ENCODE peak calls at places on chromosomes 12 and 14, in eight cellular contexts. One of them, this sample, is unnamed.

GRCh38 chr12:218728-219590 is 5.0 kb upstream of the SLC6A12 start:
- DNase-seq in cardiac fibroblast: no peak
- DNase-seq in lung: no peak
- DNase-seq in cardiac muscle cell: no peak
- DNase-seq in HFFc6: no peak
- DNase-seq in mesothelial cell of epicardium: no peak
- DNase-seq in CD4-positive, alpha-beta T cell: no peak
- DNase-seq in A549: no peak
- DNase-seq in this sample: no peak

GRCh38 chr12:100026241-100026640 is 41.5 kb upstream of the ANKS1B start:
- DNase-seq in cardiac fibroblast: no peak
- DNase-seq in lung: no peak
- DNase-seq in cardiac muscle cell: no peak
- DNase-seq in HFFc6: no peak
- DNase-seq in mesothelial cell of epicardium: no peak
- DNase-seq in CD4-positive, alpha-beta T cell: no peak
- DNase-seq in A549: no peak
- DNase-seq in this sample: no peak

GRCh38 chr12:53047221-53048032 is 2.4 kb upstream of the TNS2 start:
- DNase-seq in cardiac fibroblast: peak; percentile 89
- DNase-seq in lung: peak; percentile 76
- DNase-seq in cardiac muscle cell: peak; percentile 82
- DNase-seq in HFFc6: peak; percentile 56
- DNase-seq in mesothelial cell of epicardium: no peak
- DNase-seq in CD4-positive, alpha-beta T cell: peak; percentile 45
- DNase-seq in A549: peak; percentile 83
- DNase-seq in this sample: peak; percentile 94

GRCh38 chr14:38078393-38078792 is 129.3 kb upstream of the SSTR1 start:
- DNase-seq in cardiac fibroblast: no peak
- DNase-seq in lung: peak; percentile 51
- DNase-seq in cardiac muscle cell: no peak
- DNase-seq in HFFc6: no peak
- DNase-seq in mesothelial cell of epicardium: no peak
- DNase-seq in CD4-positive, alpha-beta T cell: peak; percentile 49
- DNase-seq in A549: no peak
- DNase-seq in this sample: no peak

GRCh38 chr12:124529595-124530276 is 37.7 kb downstream of the NCOR2 start:
- DNase-seq in cardiac fibroblast: no peak
- DNase-seq in lung: no peak
- DNase-seq in cardiac muscle cell: no peak
- DNase-seq in HFFc6: no peak
- DNase-seq in mesothelial cell of epicardium: no peak
- DNase-seq in CD4-positive, alpha-beta T cell: no peak
- DNase-seq in A549: no peak
- DNase-seq in this sample: no peak

GRCh38 chr12:131511391-131511802 is 199.5 kb upstream of the SFSWAP start:
- DNase-seq in cardiac fibroblast: peak; percentile 1
- DNase-seq in lung: no peak
- DNase-seq in cardiac muscle cell: no peak
- DNase-seq in HFFc6: no peak
- DNase-seq in mesothelial cell of epicardium: no peak
- DNase-seq in CD4-positive, alpha-beta T cell: peak; percentile 10
- DNase-seq in A549: peak; percentile 14
- DNase-seq in this sample: no peak

GRCh38 chr12:40714636-40715035 is 22.4 kb downstream of the CNTN1 start:
- DNase-seq in cardiac fibroblast: no peak
- DNase-seq in lung: no peak
- DNase-seq in cardiac muscle cell: no peak
- DNase-seq in HFFc6: no peak
- DNase-seq in mesothelial cell of epicardium: no peak
- DNase-seq in CD4-positive, alpha-beta T cell: no peak
- DNase-seq in A549: no peak
- DNase-seq in this sample: no peak

GRCh38 chr12:68440068-68440581 is 108.0 kb upstream of the MDM1 start:
- DNase-seq in cardiac fibroblast: no peak
- DNase-seq in lung: no peak
- DNase-seq in cardiac muscle cell: no peak
- DNase-seq in HFFc6: peak; percentile 22
- DNase-seq in mesothelial cell of epicardium: no peak
- DNase-seq in CD4-positive, alpha-beta T cell: no peak
- DNase-seq in A549: no peak
- DNase-seq in this sample: no peak

GRCh38 chr12:92943482-92944250 is 14.6 kb upstream of the EEA1 start:
- DNase-seq in cardiac fibroblast: peak; percentile 68
- DNase-seq in lung: no peak
- DNase-seq in cardiac muscle cell: no peak
- DNase-seq in HFFc6: no peak
- DNase-seq in mesothelial cell of epicardium: no peak
- DNase-seq in CD4-positive, alpha-beta T cell: no peak
- DNase-seq in A549: no peak
- DNase-seq in this sample: no peak

GRCh38 chr12:56521590-56522371 is at the start of gene RBMS2:
- DNase-seq in cardiac fibroblast: peak; percentile 96
- DNase-seq in lung: peak; percentile 80
- DNase-seq in cardiac muscle cell: peak; percentile 91
- DNase-seq in HFFc6: peak; percentile 91
- DNase-seq in mesothelial cell of epicardium: peak; percentile 61
- DNase-seq in CD4-positive, alpha-beta T cell: peak; percentile 35
- DNase-seq in A549: peak; percentile 96
- DNase-seq in this sample: peak; percentile 88

GRCh38 chr14:96178674-96179321 is 25.8 kb upstream of the BDKRB2 start:
- DNase-seq in cardiac fibroblast: no peak
- DNase-seq in lung: no peak
- DNase-seq in cardiac muscle cell: no peak
- DNase-seq in HFFc6: no peak
- DNase-seq in mesothelial cell of epicardium: no peak
- DNase-seq in CD4-positive, alpha-beta T cell: no peak
- DNase-seq in A549: no peak
- DNase-seq in this sample: no peak

GRCh38 chr12:105946541-105946940 is 192.2 kb downstream of the NUAK1 start:
- DNase-seq in cardiac fibroblast: peak; percentile 74
- DNase-seq in lung: no peak
- DNase-seq in cardiac muscle cell: peak; percentile 12
- DNase-seq in HFFc6: no peak
- DNase-seq in mesothelial cell of epicardium: no peak
- DNase-seq in CD4-positive, alpha-beta T cell: no peak
- DNase-seq in A549: no peak
- DNase-seq in this sample: no peak

GRCh38 chr12:54631988-54632728 is 2.5 kb downstream of the LACRT start:
- DNase-seq in cardiac fibroblast: no peak
- DNase-seq in lung: no peak
- DNase-seq in cardiac muscle cell: peak; percentile 11
- DNase-seq in HFFc6: no peak
- DNase-seq in mesothelial cell of epicardium: no peak
- DNase-seq in CD4-positive, alpha-beta T cell: no peak
- DNase-seq in A549: no peak
- DNase-seq in this sample: peak; percentile 48

GRCh38 chr12:107374136-107374535 is 280.8 kb upstream of the CRY1 start:
- DNase-seq in cardiac fibroblast: no peak
- DNase-seq in lung: no peak
- DNase-seq in cardiac muscle cell: no peak
- DNase-seq in HFFc6: no peak
- DNase-seq in mesothelial cell of epicardium: no peak
- DNase-seq in CD4-positive, alpha-beta T cell: no peak
- DNase-seq in A549: no peak
- DNase-seq in this sample: no peak

DNA sequence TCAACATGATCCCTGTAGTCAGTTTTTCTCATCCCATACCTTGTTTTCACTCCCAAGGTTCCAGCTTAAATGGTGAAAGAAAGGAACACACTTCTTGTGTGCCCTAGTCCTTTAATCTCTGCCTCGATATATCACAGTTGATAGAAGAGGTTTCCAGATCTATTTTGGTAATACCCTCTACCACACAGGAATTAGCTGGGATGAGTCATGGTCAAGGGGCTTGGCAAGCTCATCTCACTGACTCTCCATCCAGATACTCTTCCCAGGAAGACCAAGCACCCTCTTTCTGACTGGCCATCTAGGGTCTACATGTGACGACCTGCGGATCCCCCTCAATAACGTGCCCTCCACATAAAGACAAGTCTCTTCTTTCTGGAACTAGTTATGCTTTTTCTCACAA is 277.9 kb downstream of the ITPR2 start:
- DNase-seq in cardiac fibroblast: peak; percentile 2
- DNase-seq in lung: no peak
- DNase-seq in cardiac muscle cell: no peak
- DNase-seq in HFFc6: no peak
- DNase-seq in mesothelial cell of epicardium: no peak
- DNase-seq in CD4-positive, alpha-beta T cell: no peak
- DNase-seq in A549: no peak
- DNase-seq in this sample: no peak
- TF ChIP-seq CTCF in cardiac fibroblast: no peak
- TF ChIP-seq CTCF in lung: no peak
- TF ChIP-seq CTCF in cardiac muscle cell: no peak
- TF ChIP-seq CTCF in HFFc6: no peak
- TF ChIP-seq CTCF in mesothelial cell of epicardium: no peak
- TF ChIP-seq CTCF in CD4-positive, alpha-beta T cell: no peak
- TF ChIP-seq CTCF in A549: no peak
- TF ChIP-seq CTCF in this sample: no peak

DNA sequence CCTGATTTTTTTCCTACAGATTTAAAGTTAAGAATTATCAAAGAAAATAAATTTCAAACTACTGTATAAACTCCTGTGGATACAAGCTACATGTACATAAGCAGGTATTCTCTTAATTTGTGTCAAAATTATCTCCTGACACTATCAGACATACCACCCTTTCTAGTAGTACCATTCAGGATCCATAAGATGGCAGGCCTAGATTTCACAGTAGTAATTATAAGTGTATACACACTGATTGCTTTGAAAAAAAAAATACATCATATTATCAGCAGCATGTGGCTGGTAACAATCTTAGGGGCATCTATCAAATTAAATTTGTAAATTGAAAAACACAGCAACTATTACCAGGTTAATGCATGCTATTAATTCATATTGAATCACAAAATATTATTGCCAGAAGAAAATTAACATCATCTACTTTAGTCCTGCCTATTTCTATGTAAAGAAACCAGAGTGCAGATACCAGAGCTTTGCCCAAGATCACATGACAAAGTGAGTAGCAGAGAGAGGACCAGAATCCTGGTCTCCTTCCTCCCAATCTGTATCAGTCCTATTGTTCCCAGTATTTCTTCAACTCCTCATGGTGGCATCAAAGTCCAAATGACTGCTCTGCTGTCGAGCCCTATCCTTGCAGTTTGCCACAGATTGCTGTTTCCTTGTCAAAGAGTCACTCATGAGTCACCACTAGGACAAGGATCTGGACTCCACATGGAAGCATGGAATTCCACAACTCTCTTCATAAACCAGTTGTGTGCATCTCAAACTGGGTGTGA is 27.7 kb upstream of the CALM1 start:
- DNase-seq in cardiac fibroblast: no peak
- DNase-seq in lung: no peak
- DNase-seq in cardiac muscle cell: no peak
- DNase-seq in HFFc6: peak; percentile 51
- DNase-seq in mesothelial cell of epicardium: no peak
- DNase-seq in CD4-positive, alpha-beta T cell: no peak
- DNase-seq in A549: peak; percentile 58
- DNase-seq in this sample: no peak
- TF ChIP-seq CTCF in cardiac fibroblast: no peak
- TF ChIP-seq CTCF in lung: no peak
- TF ChIP-seq CTCF in cardiac muscle cell: no peak
- TF ChIP-seq CTCF in HFFc6: no peak
- TF ChIP-seq CTCF in mesothelial cell of epicardium: no peak
- TF ChIP-seq CTCF in CD4-positive, alpha-beta T cell: peak; percentile 74
- TF ChIP-seq CTCF in A549: peak; percentile 6
- TF ChIP-seq CTCF in this sample: peak; percentile 9

GRCh38 chr12:123396543-123396942 is 12.6 kb downstream of the KMT5A start:
- DNase-seq in cardiac fibroblast: no peak
- DNase-seq in lung: no peak
- DNase-seq in cardiac muscle cell: no peak
- DNase-seq in HFFc6: no peak
- DNase-seq in mesothelial cell of epicardium: no peak
- DNase-seq in CD4-positive, alpha-beta T cell: no peak
- DNase-seq in A549: no peak
- DNase-seq in this sample: no peak

GRCh38 chr12:123398177-123398916 is 14.4 kb downstream of the KMT5A start:
- DNase-seq in cardiac fibroblast: peak; percentile 88
- DNase-seq in lung: peak; percentile 34
- DNase-seq in cardiac muscle cell: no peak
- DNase-seq in HFFc6: no peak
- DNase-seq in mesothelial cell of epicardium: no peak
- DNase-seq in CD4-positive, alpha-beta T cell: no peak
- DNase-seq in A549: no peak
- DNase-seq in this sample: no peak

GRCh38 chr12:123396954-123397353 is 13.0 kb downstream of the KMT5A start:
- DNase-seq in cardiac fibroblast: no peak
- DNase-seq in lung: no peak
- DNase-seq in cardiac muscle cell: no peak
- DNase-seq in HFFc6: no peak
- DNase-seq in mesothelial cell of epicardium: no peak
- DNase-seq in CD4-positive, alpha-beta T cell: no peak
- DNase-seq in A549: no peak
- DNase-seq in this sample: no peak

GRCh38 chr12:123397400-123397799 is 13.5 kb downstream of the KMT5A start:
- DNase-seq in cardiac fibroblast: no peak
- DNase-seq in lung: no peak
- DNase-seq in cardiac muscle cell: no peak
- DNase-seq in HFFc6: no peak
- DNase-seq in mesothelial cell of epicardium: no peak
- DNase-seq in CD4-positive, alpha-beta T cell: no peak
- DNase-seq in A549: no peak
- DNase-seq in this sample: no peak

DNA sequence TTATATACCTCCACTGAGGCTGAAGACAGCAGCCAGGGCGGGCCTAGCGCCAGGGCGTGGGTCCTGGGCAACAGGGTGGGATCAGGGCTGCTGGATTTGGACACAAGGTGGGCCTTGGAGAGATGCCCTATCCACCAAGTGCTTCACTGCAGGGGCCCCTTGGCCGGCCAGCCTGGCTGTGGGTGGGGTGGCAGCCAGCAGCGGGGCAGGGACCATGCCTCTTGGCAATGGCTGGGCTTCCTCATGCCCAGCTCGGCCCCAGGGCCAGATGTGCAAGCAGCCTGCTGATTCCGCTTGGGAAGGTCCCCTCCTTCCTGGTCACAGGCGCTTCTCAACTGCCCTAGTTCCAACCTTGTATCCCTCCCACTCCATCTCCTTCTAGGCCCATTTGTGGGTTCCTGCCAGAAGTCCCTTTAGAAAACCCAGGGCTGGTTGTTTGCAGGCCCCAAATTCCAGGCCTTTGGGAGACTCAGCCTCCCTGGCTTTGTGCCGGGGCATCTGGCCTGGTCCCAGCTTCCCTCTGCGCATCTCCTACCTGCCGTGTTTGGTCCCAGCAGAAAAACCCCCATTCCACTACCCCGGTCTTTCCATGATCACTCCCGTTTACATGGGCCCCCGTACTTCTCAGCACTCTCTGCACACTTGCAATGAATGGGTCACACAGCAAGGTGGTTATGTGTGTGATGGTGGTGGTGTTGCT is 15.1 kb downstream of the KMT5A start:
- DNase-seq in cardiac fibroblast: peak; percentile 29
- DNase-seq in lung: no peak
- DNase-seq in cardiac muscle cell: no peak
- DNase-seq in HFFc6: no peak
- DNase-seq in mesothelial cell of epicardium: no peak
- DNase-seq in CD4-positive, alpha-beta T cell: no peak
- DNase-seq in A549: no peak
- DNase-seq in this sample: no peak
- TF ChIP-seq CTCF in cardiac fibroblast: no peak
- TF ChIP-seq CTCF in lung: no peak
- TF ChIP-seq CTCF in cardiac muscle cell: no peak
- TF ChIP-seq CTCF in HFFc6: no peak
- TF ChIP-seq CTCF in mesothelial cell of epicardium: no peak
- TF ChIP-seq CTCF in CD4-positive, alpha-beta T cell: no peak
- TF ChIP-seq CTCF in A549: no peak
- TF ChIP-seq CTCF in this sample: no peak

GRCh38 chr12:9619411-9620179 is 11.9 kb upstream of the KLRB1 start:
- DNase-seq in cardiac fibroblast: no peak
- DNase-seq in lung: no peak
- DNase-seq in cardiac muscle cell: no peak
- DNase-seq in HFFc6: no peak
- DNase-seq in mesothelial cell of epicardium: no peak
- DNase-seq in CD4-positive, alpha-beta T cell: no peak
- DNase-seq in A549: no peak
- DNase-seq in this sample: no peak
- TF ChIP-seq CTCF in cardiac fibroblast: no peak
- TF ChIP-seq CTCF in lung: no peak
- TF ChIP-seq CTCF in cardiac muscle cell: no peak
- TF ChIP-seq CTCF in HFFc6: peak; percentile 52
- TF ChIP-seq CTCF in mesothelial cell of epicardium: no peak
- TF ChIP-seq CTCF in CD4-positive, alpha-beta T cell: no peak
- TF ChIP-seq CTCF in A549: no peak
- TF ChIP-seq CTCF in this sample: no peak

This sample was measured in osteocyte.